ENCODE peak calls at places on chromosomes 11 and 22, in five cellular contexts. X is neuronal stem cell; K is CD4-positive, alpha-beta memory T cell; J is tibial artery; Z is brain microvascular endothelial cell. N is an unnamed sample.

GRCh38 chr11:113664981-113665710 is 41.0 kb downstream of the TMPRSS5 start:
- DNase-seq in X (no peak), K (no peak), J (no peak), Z (no peak), N (no peak)

GRCh38 chr22:44455151-44455962 is 42.7 kb downstream of the RTL6 start:
- DNase-seq in X (no peak), K (peak), J (no peak), Z (no peak), N (no peak)

GRCh38 chr11:129249923-129250322 is 57.8 kb upstream of the ARHGAP32 start:
- DNase-seq in X (no peak), K (no peak), J (no peak), Z (no peak), N (no peak)

GRCh38 chr11:117663826-117664225 is 133.2 kb downstream of the DSCAML1 start:
- DNase-seq in X (no peak), K (no peak), J (no peak), Z (no peak), N (no peak)

GRCh38 chr11:35588627-35589026 is 29.6 kb upstream of the FJX1 start:
- DNase-seq in X (no peak), K (no peak), J (no peak), Z (peak), N (peak)

GRCh38 chr22:29855611-29856181 is 17.6 kb upstream of the ASCC2 start:
- DNase-seq in X (no peak), K (no peak), J (peak), Z (no peak), N (peak)

GRCh38 chr22:35099883-35100282 is 33.9 kb downstream of the ISX start:
- DNase-seq in X (no peak), K (no peak), J (no peak), Z (no peak), N (peak)

GRCh38 chr11:1629326-1630185 is at the start of gene KRTAP5-5:
- DNase-seq in X (no peak), K (no peak), J (no peak), Z (no peak), N (no peak)

GRCh38 chr11:121887564-121887963 is 228.5 kb downstream of the BLID start:
- DNase-seq in X (peak), K (no peak), J (no peak), Z (no peak), N (no peak)

GRCh38 chr11:47060807-47061206 is 115.9 kb downstream of the ARFGAP2 start:
- DNase-seq in X (no peak), K (no peak), J (no peak), Z (no peak), N (no peak)

GRCh38 chr11:74611369-74611861 is 19.0 kb downstream of the POLD3 start:
- DNase-seq in X (no peak), K (no peak), J (no peak), Z (no peak), N (no peak)

GRCh38 chr22:36238348-36239149 is 778 bp downstream of the APOL2 start:
- DNase-seq in X (no peak), K (no peak), J (no peak), Z (no peak), N (no peak)

GRCh38 chr11:108865411-108865810 is 200.5 kb downstream of the DDX10 start:
- DNase-seq in X (no peak), K (no peak), J (no peak), Z (no peak), N (no peak)

GRCh38 chr22:46866591-46866990 is 104.1 kb downstream of the TBC1D22A start:
- DNase-seq in X (no peak), K (no peak), J (no peak), Z (peak), N (peak)

GRCh38 chr11:112227002-112227401 is 774 bp downstream of the PTS start:
- DNase-seq in X (no peak), K (peak), J (no peak), Z (peak), N (no peak)

GRCh38 chr22:28799125-28799833 is 1.1 kb downstream of the XBP1 start:
- DNase-seq in X (no peak), K (peak), J (peak), Z (peak), N (peak)

GRCh38 chr11:130249371-130249770 is 65.3 kb downstream of the ZBTB44 start:
- DNase-seq in X (no peak), K (no peak), J (no peak), Z (no peak), N (no peak)

GRCh38 chr11:35464308-35464707 is 45.0 kb upstream of the SLC1A2 start:
- DNase-seq in X (no peak), K (no peak), J (no peak), Z (no peak), N (peak)

GRCh38 chr22:29744902-29745301 is 21.9 kb downstream of the ZMAT5 start:
- DNase-seq in X (no peak), K (no peak), J (no peak), Z (peak), N (peak)

GRCh38 chr11:123061403-123062157 is at the start of gene HSPA8:
- DNase-seq in X (peak), K (peak), J (peak), Z (peak), N (peak)

GRCh38 chr22:27046126-27046525 is 388.7 kb downstream of the MIAT start:
- DNase-seq in X (no peak), K (no peak), J (no peak), Z (no peak), N (peak)

GRCh38 chr11:33670250-33671011 is 30.2 kb downstream of the C11orf91 start:
- DNase-seq in X (no peak), K (no peak), J (no peak), Z (peak), N (no peak)

GRCh38 chr11:117410861-117411725 is 83.4 kb downstream of the CEP164 start:
- DNase-seq in X (no peak), K (no peak), J (peak), Z (no peak), N (no peak)

GRCh38 chr11:102407901-102408300 is 44.7 kb downstream of the TMEM123 start:
- DNase-seq in X (no peak), K (no peak), J (no peak), Z (no peak), N (no peak)

GRCh38 chr11:107962181-107962580 is 33.9 kb downstream of the RAB39A start:
- DNase-seq in X (no peak), K (no peak), J (no peak), Z (no peak), N (no peak)

DNA sequence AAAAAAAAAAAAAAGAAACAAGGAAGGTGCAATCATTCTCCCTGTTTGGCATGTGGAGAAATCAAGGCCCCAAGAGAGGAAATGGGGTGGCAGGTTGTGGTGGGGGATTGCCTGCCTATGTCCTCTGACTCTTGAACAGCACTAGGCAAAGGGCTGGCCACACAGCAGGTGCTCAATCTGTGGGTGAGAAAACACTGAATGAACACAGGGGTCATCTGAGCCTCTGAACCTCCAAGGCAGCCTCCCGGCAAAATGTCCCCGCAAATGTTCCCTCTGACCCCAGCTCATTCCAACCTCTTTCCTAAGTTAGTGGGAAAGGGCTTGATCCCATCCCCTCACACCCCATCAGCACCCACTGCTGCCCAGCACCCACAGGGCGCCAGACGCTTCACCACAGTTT is 4.6 kb downstream of the PLA2G6 start:
- DNase-seq in X (no peak), K (no peak), J (peak), Z (no peak), N (no peak)
- H3K4me3 ChIP-seq in X (no peak), K (no peak), J (no peak), Z (no peak), N (no peak)

DNA sequence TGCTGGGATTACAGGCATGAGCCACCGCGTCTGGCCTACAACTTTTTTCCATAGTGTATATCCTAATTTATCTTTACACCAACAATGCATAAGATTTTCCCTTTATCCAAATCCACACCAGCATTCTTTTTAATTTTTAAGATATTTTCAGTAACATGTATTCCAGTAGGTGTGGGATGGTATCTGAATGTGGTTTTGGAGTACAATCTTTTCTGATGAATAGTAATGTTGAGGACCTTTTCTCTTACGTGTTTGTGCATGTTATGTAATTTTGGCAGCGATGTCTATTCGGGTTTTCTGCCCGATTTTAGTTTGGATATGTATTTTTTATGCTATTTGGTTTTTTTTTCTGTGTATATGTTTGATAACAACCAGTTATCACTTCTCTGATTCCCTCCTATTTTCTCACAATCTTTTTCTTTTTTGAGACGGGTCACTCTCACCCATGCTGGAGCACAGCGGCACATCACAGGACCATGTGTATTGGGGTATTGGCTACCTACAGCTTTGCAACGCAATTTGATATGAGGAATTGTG is 114.6 kb upstream of the GRK3 start:
- DNase-seq in X (no peak), K (no peak), J (no peak), Z (no peak), N (no peak)
- H3K4me3 ChIP-seq in X (no peak), K (no peak), J (peak), Z (no peak), N (no peak)

GRCh38 chr22:17132112-17132511 is 11.0 kb upstream of the TMEM121B start:
- DNase-seq in X (no peak), K (no peak), J (no peak), Z (no peak), N (no peak)
- H3K4me3 ChIP-seq in X (no peak), K (no peak), J (no peak), Z (no peak), N (no peak)

DNA sequence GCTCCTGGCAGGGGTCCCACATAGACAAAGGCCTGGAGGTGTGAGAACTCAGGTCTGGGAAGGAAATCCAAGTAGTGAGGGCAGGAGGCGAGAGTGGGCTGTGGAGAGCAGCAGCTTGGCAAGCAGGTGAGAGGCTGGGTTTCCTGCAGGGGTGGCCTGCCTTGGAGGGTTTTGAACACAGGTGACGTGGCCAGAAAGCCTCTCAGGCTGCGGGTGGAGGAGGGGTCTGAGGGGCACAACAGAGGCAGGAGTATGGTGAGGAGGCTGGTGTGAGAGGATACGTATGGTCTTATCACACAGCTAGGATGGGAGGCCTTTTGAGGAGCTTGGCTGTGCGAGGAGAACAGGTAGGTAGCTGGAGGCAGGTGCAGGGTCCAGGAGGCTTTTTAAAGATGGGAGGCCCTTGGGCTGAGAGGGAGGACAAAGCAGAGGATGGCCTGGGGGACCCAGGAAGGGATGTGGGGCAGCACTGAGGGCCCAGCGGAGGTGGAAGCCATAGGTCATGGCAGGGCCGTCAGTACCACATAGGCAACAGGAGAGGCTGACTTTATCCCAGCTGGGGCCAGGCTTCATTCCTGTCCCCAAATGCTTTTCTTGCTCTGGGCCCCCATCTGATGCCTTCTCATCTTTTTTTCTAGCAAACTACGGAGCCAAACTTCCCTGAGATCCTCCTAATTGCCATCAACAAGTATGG is 84.4 kb downstream of the MYO7A start:
- DNase-seq in X (no peak), K (no peak), J (no peak), Z (no peak), N (no peak)
- H3K4me3 ChIP-seq in X (no peak), K (no peak), J (no peak), Z (no peak), N (no peak)

GRCh38 chr11:73406619-73407018 is 30.4 kb downstream of the RELT start:
- DNase-seq in X (no peak), K (no peak), J (no peak), Z (no peak), N (no peak)

GRCh38 chr11:73411031-73411430 is 34.8 kb downstream of the RELT start:
- DNase-seq in X (no peak), K (no peak), J (no peak), Z (no peak), N (no peak)

GRCh38 chr11:73410627-73411026 is 34.4 kb downstream of the RELT start:
- DNase-seq in X (no peak), K (no peak), J (no peak), Z (no peak), N (no peak)

GRCh38 chr11:73412308-73412707 is 36.1 kb downstream of the RELT start:
- DNase-seq in X (no peak), K (no peak), J (no peak), Z (no peak), N (no peak)

GRCh38 chr11:73409431-73409830 is 33.2 kb downstream of the RELT start:
- DNase-seq in X (no peak), K (no peak), J (no peak), Z (no peak), N (no peak)
- H3K4me3 ChIP-seq in X (no peak), K (no peak), J (no peak), Z (no peak), N (no peak)

GRCh38 chr11:63246045-63246444 is 2.6 kb upstream of the SLC22A25 start:
- DNase-seq in X (no peak), K (no peak), J (no peak), Z (no peak), N (no peak)
- H3K4me3 ChIP-seq in X (no peak), K (no peak), J (no peak), Z (no peak), N (no peak)

DNA sequence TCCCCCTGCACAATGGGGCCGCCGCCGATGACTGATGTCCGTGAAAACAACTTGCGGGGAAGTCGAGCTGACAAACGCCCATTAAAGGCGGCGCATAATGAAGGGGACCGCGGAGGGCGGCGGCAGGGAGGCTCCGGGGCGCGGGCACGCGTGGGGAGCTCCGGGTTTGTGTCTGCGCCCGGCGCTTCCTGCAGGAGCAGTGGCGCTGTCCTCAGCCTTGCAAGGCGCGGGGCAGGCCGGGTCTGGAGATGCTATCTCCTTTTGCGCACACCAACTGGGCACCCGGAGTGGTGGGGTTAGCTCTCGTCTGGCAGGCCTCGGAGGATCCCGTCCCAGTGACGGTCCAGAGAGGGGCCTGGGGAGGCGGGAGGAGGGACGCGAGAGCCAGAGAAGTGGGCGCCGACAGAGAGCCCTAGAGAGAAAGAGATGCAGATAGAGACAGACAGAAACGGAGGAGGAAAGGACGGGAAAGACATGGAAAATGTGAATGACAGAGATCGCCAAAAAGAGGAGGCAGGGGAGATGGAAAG is 390 bp upstream of the FGF3 start:
- DNase-seq in X (no peak), K (no peak), J (no peak), Z (no peak), N (no peak)
- H3K4me3 ChIP-seq in X (no peak), K (no peak), J (no peak), Z (no peak), N (no peak)

DNA sequence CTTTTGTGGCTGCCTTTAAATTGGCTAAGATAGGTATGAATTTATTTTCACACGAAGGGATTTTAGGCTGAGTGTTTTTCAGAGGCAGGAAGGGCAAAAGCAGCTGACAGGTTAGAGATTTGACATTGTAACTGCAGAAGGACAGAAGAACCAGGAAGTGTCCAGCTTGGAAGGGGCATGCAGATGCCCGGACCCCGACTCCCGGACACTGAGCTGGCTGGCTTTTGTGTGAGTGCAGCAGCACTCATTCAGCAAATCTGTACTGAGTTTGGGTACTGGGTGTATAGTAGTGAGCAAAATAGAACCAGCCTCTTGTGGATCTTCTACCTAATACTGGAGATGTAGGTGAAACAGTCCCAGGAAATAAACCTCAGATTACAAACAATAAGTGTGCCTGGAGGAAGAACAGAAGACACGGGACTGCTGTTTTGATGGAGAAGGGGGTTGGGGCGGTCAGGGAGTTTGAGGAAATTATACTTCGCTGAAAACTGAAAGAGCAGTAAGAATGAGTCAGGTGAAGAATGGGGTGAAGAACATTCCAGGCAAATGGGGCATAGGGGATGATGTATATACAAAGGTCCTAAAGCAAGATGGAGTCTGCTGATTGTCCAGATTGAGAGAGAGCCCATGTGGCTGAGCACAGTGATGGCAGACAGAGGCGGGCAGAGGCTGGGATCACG is 64.6 kb downstream of the PPFIBP2 start:
- DNase-seq in X (no peak), K (no peak), J (no peak), Z (no peak), N (no peak)
- H3K4me3 ChIP-seq in X (peak), K (no peak), J (peak), Z (peak), N (peak)

GRCh38 chr22:23565288-23565941 is 14.7 kb downstream of the IGLL1 start:
- DNase-seq in X (peak), K (no peak), J (peak), Z (no peak), N (no peak)
- H3K4me3 ChIP-seq in X (peak), K (no peak), J (no peak), Z (no peak), N (no peak)

GRCh38 chr11:6813651-6814050 is 14.2 kb upstream of the OR6A2 start:
- DNase-seq in X (no peak), K (no peak), J (no peak), Z (no peak), N (no peak)
- H3K4me3 ChIP-seq in X (no peak), K (no peak), J (no peak), Z (no peak), N (no peak)